ENCODE peak calls at places on chromosomes 13 and 19, in nine cellular contexts. N is central memory CD8-positive, alpha-beta T cell; D is AG04450; G is transverse colon; C is ovary; U is T-helper 17 cell; Q is Daoy; O is body of pancreas; R is breast epithelium. I is an unnamed sample.

GRCh38 chr13:37598572-37598971 is at the start of gene POSTN:
- DNase-seq in D (no peak), O (no peak), G (no peak), N (no peak), R (no peak), Q (no peak), U (no peak), C (no peak), I (no peak)

GRCh38 chr13:110471833-110472162 is 89.7 kb downstream of the RAB20 start:
- DNase-seq in D (no peak), U (no peak), Q (peak), O (peak), N (no peak), C (no peak), G (peak), R (no peak), I (peak)

GRCh38 chr19:33241530-33242101 is 16.0 kb upstream of the SLC7A10 start:
- DNase-seq in D (no peak), R (no peak), O (peak), C (no peak), N (no peak), Q (peak), G (peak), U (no peak), I (peak)

GRCh38 chr19:48918801-48919247 is 14.7 kb upstream of the DHDH start:
- DNase-seq in U (no peak), R (no peak), Q (peak), G (no peak), D (no peak), O (no peak), N (no peak), C (peak), I (no peak)

GRCh38 chr13:26299168-26299788 is 45.3 kb downstream of the CDK8 start:
- DNase-seq in G (no peak), U (no peak), O (no peak), D (no peak), N (no peak), R (no peak), Q (no peak), C (no peak), I (no peak)

GRCh38 chr13:25174304-25174703 is 2.2 kb upstream of the AMER2 start:
- DNase-seq in U (no peak), D (no peak), O (no peak), C (no peak), N (no peak), G (no peak), R (no peak), Q (no peak), I (no peak)

GRCh38 chr13:29471551-29471950 is 123.9 kb downstream of the SLC7A1 start:
- DNase-seq in N (no peak), U (no peak), D (no peak), O (no peak), Q (no peak), G (no peak), C (no peak), R (no peak), I (no peak)

GRCh38 chr19:44642375-44642774 is 1.3 kb upstream of the PVR start:
- DNase-seq in R (no peak), U (no peak), C (no peak), O (no peak), Q (no peak), D (no peak), N (no peak), G (no peak), I (no peak)

GRCh38 chr13:108020027-108020426 is 195.3 kb downstream of the LIG4 start:
- DNase-seq in N (no peak), Q (no peak), C (no peak), U (no peak), O (no peak), G (no peak), R (no peak), D (no peak), I (no peak)

GRCh38 chr13:61410266-61410665 is 5.4 kb downstream of the PCDH20 start:
- DNase-seq in D (no peak), U (no peak), N (no peak), C (no peak), Q (no peak), R (no peak), G (no peak), O (no peak), I (no peak)

GRCh38 chr19:46736544-46737274 is 9.1 kb upstream of the FKRP start:
- DNase-seq in N (no peak), O (peak), C (no peak), D (no peak), U (no peak), Q (no peak), R (no peak), G (no peak), I (no peak)

GRCh38 chr13:35994131-35994966 is 136.8 kb downstream of the DCLK1 start:
- DNase-seq in N (no peak), Q (peak), D (no peak), U (no peak), O (peak), G (no peak), C (peak), R (no peak), I (no peak)

GRCh38 chr19:17830567-17831418 is 9.5 kb upstream of the INSL3 start:
- DNase-seq in N (no peak), R (no peak), G (peak), C (peak), U (peak), D (no peak), Q (peak), O (peak), I (peak)

GRCh38 chr19:13090511-13091231 is 12.0 kb downstream of the LYL1 start:
- DNase-seq in N (no peak), U (no peak), R (no peak), D (no peak), O (no peak), C (peak), G (no peak), Q (no peak), I (no peak)

GRCh38 chr13:106617561-106617960 is 49.6 kb upstream of the ARGLU1 start:
- DNase-seq in U (no peak), G (no peak), O (no peak), C (no peak), D (no peak), Q (peak), N (no peak), R (no peak), I (no peak)

GRCh38 chr13:38384171-38384570 is 34.5 kb downstream of the UFM1 start:
- DNase-seq in C (no peak), G (no peak), U (no peak), R (no peak), D (no peak), O (no peak), Q (no peak), N (no peak), I (no peak)

GRCh38 chr19:29690842-29691241 is 24.2 kb downstream of the C19orf12 start:
- DNase-seq in C (no peak), G (no peak), O (no peak), N (no peak), D (no peak), R (no peak), Q (peak), U (no peak), I (no peak)

GRCh38 chr13:109155301-109155761 is 525.9 kb downstream of the MYO16 start:
- DNase-seq in D (no peak), R (no peak), O (no peak), U (no peak), C (no peak), G (no peak), N (no peak), Q (no peak), I (no peak)

GRCh38 chr19:18113827-18114226 is 16.2 kb downstream of the MAST3 start:
- DNase-seq in Q (no peak), G (no peak), O (no peak), C (no peak), R (no peak), N (no peak), D (no peak), U (no peak), I (no peak)